ENCODE peak calls at places on chromosomes 5 and 9, in seven cellular contexts. D is iPS-NIHi11, Q is cardiac muscle cell, H is Kasumi-1, E is Right ventricle myocardium inferior, A is 8988T, L is HFFc6. X is an unnamed sample.

GRCh38 chr9:74245871-74246552 is 251.1 kb upstream of the RORB start:
- DNase-seq in D (no peak), Q (no peak), H (peak), E (no peak), A (no peak), L (no peak), X (peak)

GRCh38 chr5:58018016-58018415 is 441.9 kb downstream of the PLK2 start:
- DNase-seq in D (no peak), Q (no peak), H (no peak), E (no peak), A (no peak), L (no peak), X (no peak)

GRCh38 chr5:80686757-80687156 is 32.0 kb upstream of the DHFR start:
- DNase-seq in D (no peak), Q (no peak), H (peak), E (no peak), A (no peak), L (peak), X (peak)

GRCh38 chr9:37602817-37603216 is 10.4 kb upstream of the TOMM5 start:
- DNase-seq in D (no peak), Q (no peak), H (no peak), E (no peak), A (no peak), L (no peak), X (no peak)

GRCh38 chr5:168708301-168708695 is 129.1 kb upstream of the PANK3 start:
- DNase-seq in D (no peak), Q (no peak), H (no peak), E (no peak), A (no peak), L (no peak), X (no peak)

GRCh38 chr5:160520609-160521391 is 99.1 kb downstream of the PTTG1 start:
- DNase-seq in D (no peak), Q (no peak), H (no peak), E (no peak), A (no peak), L (no peak), X (no peak)

GRCh38 chr9:89850633-89851325 is 246.0 kb downstream of the GADD45G start:
- DNase-seq in D (no peak), Q (no peak), H (no peak), E (no peak), A (no peak), L (no peak), X (no peak)

GRCh38 chr5:124560370-124560769 is 186.1 kb downstream of the ZNF608 start:
- DNase-seq in D (no peak), Q (no peak), H (no peak), E (no peak), A (no peak), L (no peak), X (no peak)